ENCODE peak calls at places on chromosomes 13 and 19, in four cellular contexts. One of them, this sample, is unnamed.
A peak's percentile ranks its signal among the peaks of the same experiment; 100 is the strongest.

GRCh38 chr13:48369988-48370387 is 42.9 kb downstream of the LPAR6 start:
- DNase-seq in gastrocnemius medialis: no peak
- DNase-seq in Peyer's patch: no peak
- DNase-seq in A549: no peak
- DNase-seq in this sample: no peak

GRCh38 chr13:28983661-28984060 is 163.5 kb downstream of the MTUS2 start:
- DNase-seq in Peyer's patch: peak; percentile 52
- DNase-seq in A549: no peak
- DNase-seq in gastrocnemius medialis: no peak
- DNase-seq in this sample: no peak

GRCh38 chr19:282501-282900 is 8.7 kb downstream of the PLPP2 start:
- DNase-seq in Peyer's patch: no peak
- DNase-seq in gastrocnemius medialis: no peak
- DNase-seq in A549: no peak
- DNase-seq in this sample: no peak

GRCh38 chr13:33218426-33218825 is 67.1 kb downstream of the STARD13 start:
- DNase-seq in A549: no peak
- DNase-seq in Peyer's patch: no peak
- DNase-seq in gastrocnemius medialis: no peak
- DNase-seq in this sample: no peak

GRCh38 chr19:2064395-2064787 is 13.3 kb upstream of the MKNK2 start:
- DNase-seq in A549: no peak
- DNase-seq in gastrocnemius medialis: no peak
- DNase-seq in Peyer's patch: no peak
- DNase-seq in this sample: no peak

GRCh38 chr19:40646564-40647254 is 43.7 kb downstream of the NUMBL start:
- DNase-seq in gastrocnemius medialis: no peak
- DNase-seq in A549: peak; percentile 92
- DNase-seq in Peyer's patch: no peak
- DNase-seq in this sample: no peak

GRCh38 chr13:98918771-98919170 is 59.1 kb downstream of the DOCK9 start:
- DNase-seq in gastrocnemius medialis: no peak
- DNase-seq in Peyer's patch: no peak
- DNase-seq in A549: no peak
- DNase-seq in this sample: no peak

GRCh38 chr19:21608571-21608970 is 103.2 kb downstream of the ZNF429 start:
- DNase-seq in gastrocnemius medialis: no peak
- DNase-seq in A549: no peak
- DNase-seq in Peyer's patch: no peak
- DNase-seq in this sample: no peak

GRCh38 chr19:18542936-18543813 is at the start of gene FKBP8:
- DNase-seq in Peyer's patch: peak; percentile 98
- DNase-seq in A549: peak; percentile 83
- DNase-seq in gastrocnemius medialis: peak; percentile 93
- DNase-seq in this sample: peak; percentile 92

GRCh38 chr13:58134525-58134924 is 503.0 kb downstream of the PCDH17 start:
- DNase-seq in A549: no peak
- DNase-seq in Peyer's patch: no peak
- DNase-seq in gastrocnemius medialis: no peak
- DNase-seq in this sample: no peak

GRCh38 chr19:29308977-29309520 is 96.1 kb upstream of the UQCRFS1 start:
- DNase-seq in Peyer's patch: no peak
- DNase-seq in gastrocnemius medialis: no peak
- DNase-seq in A549: no peak
- DNase-seq in this sample: no peak

GRCh38 chr13:20506676-20507075 is 19.0 kb downstream of the CRYL1 start:
- DNase-seq in gastrocnemius medialis: no peak
- DNase-seq in Peyer's patch: no peak
- DNase-seq in A549: no peak
- DNase-seq in this sample: no peak

GRCh38 chr13:23488442-23488841 is 54.9 kb upstream of the SACS start:
- DNase-seq in Peyer's patch: no peak
- DNase-seq in A549: peak; percentile 39
- DNase-seq in gastrocnemius medialis: no peak
- DNase-seq in this sample: peak; percentile 30

GRCh38 chr19:14103310-14103709 is 12.8 kb upstream of the SAMD1 start:
- DNase-seq in gastrocnemius medialis: no peak
- DNase-seq in Peyer's patch: no peak
- DNase-seq in A549: no peak
- DNase-seq in this sample: no peak

GRCh38 chr13:23969672-23970071 is 72.4 kb upstream of the C1QTNF9B start:
- DNase-seq in A549: peak; percentile 53
- DNase-seq in Peyer's patch: no peak
- DNase-seq in gastrocnemius medialis: no peak
- DNase-seq in this sample: peak; percentile 25

GRCh38 chr13:29411493-29411892 is 184.0 kb downstream of the SLC7A1 start:
- DNase-seq in gastrocnemius medialis: no peak
- DNase-seq in A549: no peak
- DNase-seq in Peyer's patch: no peak
- DNase-seq in this sample: no peak

GRCh38 chr13:86932935-86933334 is 738.2 kb upstream of the SLITRK5 start:
- DNase-seq in A549: no peak
- DNase-seq in Peyer's patch: no peak
- DNase-seq in gastrocnemius medialis: no peak
- DNase-seq in this sample: no peak

GRCh38 chr19:16342002-16342715 is 17.5 kb downstream of the KLF2 start:
- DNase-seq in A549: no peak
- DNase-seq in Peyer's patch: peak; percentile 75
- DNase-seq in gastrocnemius medialis: peak; percentile 65
- DNase-seq in this sample: peak; percentile 38

GRCh38 chr13:22061806-22062391 is 391.0 kb downstream of the FGF9 start:
- DNase-seq in A549: no peak
- DNase-seq in gastrocnemius medialis: no peak
- DNase-seq in Peyer's patch: no peak
- DNase-seq in this sample: no peak

GRCh38 chr19:34366670-34367423 is 1.9 kb downstream of the GPI start:
- DNase-seq in Peyer's patch: no peak
- DNase-seq in A549: no peak
- DNase-seq in gastrocnemius medialis: no peak
- DNase-seq in this sample: no peak

GRCh38 chr19:14582894-14583340 is at the start of gene CLEC17A:
- DNase-seq in A549: no peak
- DNase-seq in Peyer's patch: peak; percentile 87
- DNase-seq in gastrocnemius medialis: no peak
- DNase-seq in this sample: no peak

GRCh38 chr13:32737111-32737571 is 150.9 kb downstream of the PDS5B start:
- DNase-seq in gastrocnemius medialis: no peak
- DNase-seq in A549: no peak
- DNase-seq in Peyer's patch: no peak
- DNase-seq in this sample: peak; percentile 11

GRCh38 chr13:28476919-28477708 is 17.8 kb downstream of the FLT1 start:
- DNase-seq in A549: no peak
- DNase-seq in gastrocnemius medialis: no peak
- DNase-seq in Peyer's patch: no peak
- DNase-seq in this sample: no peak

GRCh38 chr13:113029487-113030258 is 60.7 kb downstream of the MCF2L start:
- DNase-seq in gastrocnemius medialis: no peak
- DNase-seq in Peyer's patch: peak; percentile 59
- DNase-seq in A549: peak; percentile 8
- DNase-seq in this sample: no peak

GRCh38 chr13:107743523-107743922 is 471.8 kb downstream of the LIG4 start:
- DNase-seq in A549: no peak
- DNase-seq in gastrocnemius medialis: no peak
- DNase-seq in Peyer's patch: no peak
- DNase-seq in this sample: no peak

GRCh38 chr19:17873661-17874422 is 2.1 kb downstream of the SLC5A5 start:
- DNase-seq in gastrocnemius medialis: no peak
- DNase-seq in A549: peak; percentile 69
- DNase-seq in Peyer's patch: peak; percentile 79
- DNase-seq in this sample: no peak

GRCh38 chr19:15422311-15423075 is 3.7 kb upstream of the AKAP8L start:
- DNase-seq in Peyer's patch: no peak
- DNase-seq in gastrocnemius medialis: no peak
- DNase-seq in A549: no peak
- DNase-seq in this sample: no peak

GRCh38 chr19:4036576-4037300 is 29.2 kb downstream of the PIAS4 start:
- DNase-seq in gastrocnemius medialis: no peak
- DNase-seq in Peyer's patch: no peak
- DNase-seq in A549: no peak
- DNase-seq in this sample: no peak

GRCh38 chr19:8826371-8826770 is 5.7 kb downstream of the ZNF558 start:
- DNase-seq in gastrocnemius medialis: no peak
- DNase-seq in A549: peak; percentile 4
- DNase-seq in Peyer's patch: no peak
- DNase-seq in this sample: no peak

GRCh38 chr13:100394005-100394695 is 194.4 kb downstream of the GGACT start:
- DNase-seq in A549: peak; percentile 9
- DNase-seq in Peyer's patch: no peak
- DNase-seq in gastrocnemius medialis: no peak
- DNase-seq in this sample: no peak

GRCh38 chr19:3289971-3290569 is 65.6 kb downstream of the CELF5 start:
- DNase-seq in gastrocnemius medialis: no peak
- DNase-seq in Peyer's patch: no peak
- DNase-seq in A549: peak; percentile 42
- DNase-seq in this sample: peak; percentile 50

GRCh38 chr13:76677047-76677446 is 209.2 kb downstream of the KCTD12 start:
- DNase-seq in A549: no peak
- DNase-seq in Peyer's patch: no peak
- DNase-seq in gastrocnemius medialis: peak; percentile 14
- DNase-seq in this sample: no peak

GRCh38 chr19:55050749-55051532 is 12.0 kb downstream of the RDH13 start:
- DNase-seq in Peyer's patch: no peak
- DNase-seq in A549: no peak
- DNase-seq in gastrocnemius medialis: no peak
- DNase-seq in this sample: no peak

GRCh38 chr13:108345016-108345415 is 75.5 kb downstream of the TNFSF13B start:
- DNase-seq in Peyer's patch: no peak
- DNase-seq in gastrocnemius medialis: no peak
- DNase-seq in A549: no peak
- DNase-seq in this sample: no peak

DNA sequence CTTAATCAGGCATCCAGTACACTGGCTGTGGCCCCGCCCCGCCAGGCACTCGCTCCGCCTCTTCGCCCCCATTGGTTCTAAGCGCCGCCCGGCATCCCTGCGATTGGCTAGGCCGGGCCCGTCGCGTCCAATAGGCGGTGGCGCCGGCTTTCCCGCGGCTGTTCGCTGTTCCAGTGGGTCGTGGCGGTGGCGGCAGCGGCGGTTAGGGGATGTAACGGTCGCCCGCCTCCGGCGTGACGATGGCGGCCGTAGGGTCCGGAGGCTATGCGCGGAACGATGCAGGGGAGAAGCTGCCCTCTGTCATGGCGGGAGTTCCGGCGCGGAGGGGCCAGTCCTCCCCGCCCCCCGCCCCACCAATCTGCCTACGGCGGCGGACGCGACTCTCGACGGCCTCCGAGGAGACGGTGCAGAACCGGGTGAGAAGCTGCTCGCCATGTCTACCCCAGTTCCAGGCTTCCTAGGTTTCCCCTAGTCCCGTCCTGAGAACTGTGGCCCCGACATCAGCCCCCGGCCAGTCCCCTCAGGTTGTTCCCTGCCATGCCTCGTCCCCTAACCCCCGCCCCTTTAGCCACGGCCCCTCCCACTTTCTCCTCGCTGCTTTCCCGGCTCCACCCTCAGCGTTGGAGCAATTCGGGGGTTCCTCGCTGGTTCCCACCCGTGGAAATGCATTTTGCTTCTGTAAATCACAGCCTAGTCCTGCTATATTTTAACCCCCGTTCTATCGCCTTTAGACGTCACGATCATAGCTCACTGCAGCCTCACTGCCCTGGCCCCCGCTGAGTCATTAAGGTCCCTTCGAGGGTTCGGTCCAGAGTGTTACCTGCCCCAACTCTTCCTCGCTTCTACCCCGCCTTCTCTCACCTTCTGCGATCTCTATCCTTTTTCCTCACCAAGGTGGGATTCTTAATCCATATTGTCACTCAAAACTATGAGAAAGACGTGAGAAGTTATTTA is at the start of gene WDR62:
- DNase-seq in A549: peak; percentile 98
- DNase-seq in Peyer's patch: peak; percentile 96
- DNase-seq in gastrocnemius medialis: peak; percentile 89
- DNase-seq in this sample: peak; percentile 92
- TF ChIP-seq POLR2A in A549: peak; percentile 42
- TF ChIP-seq POLR2A in Peyer's patch: no peak
- TF ChIP-seq POLR2A in gastrocnemius medialis: no peak
- TF ChIP-seq POLR2A in this sample: peak; percentile 37

GRCh38 chr19:12782424-12783225 is 7.3 kb upstream of the HOOK2 start:
- DNase-seq in gastrocnemius medialis: peak; percentile 60
- DNase-seq in Peyer's patch: peak; percentile 94
- DNase-seq in A549: peak; percentile 81
- DNase-seq in this sample: peak; percentile 67
- TF ChIP-seq POLR2A in gastrocnemius medialis: peak; percentile 29
- TF ChIP-seq POLR2A in Peyer's patch: peak; percentile 47
- TF ChIP-seq POLR2A in A549: no peak
- TF ChIP-seq POLR2A in this sample: peak; percentile 46

GRCh38 chr13:51804295-51805172 is 571 bp upstream of the DHRS12 start:
- DNase-seq in A549: no peak
- DNase-seq in Peyer's patch: peak; percentile 67
- DNase-seq in gastrocnemius medialis: no peak
- DNase-seq in this sample: peak; percentile 28
- TF ChIP-seq POLR2A in A549: no peak
- TF ChIP-seq POLR2A in Peyer's patch: no peak
- TF ChIP-seq POLR2A in gastrocnemius medialis: no peak
- TF ChIP-seq POLR2A in this sample: peak; percentile 1

GRCh38 chr13:94662274-94662945 is 49.9 kb downstream of the SOX21 start:
- DNase-seq in Peyer's patch: no peak
- DNase-seq in gastrocnemius medialis: no peak
- DNase-seq in A549: no peak
- DNase-seq in this sample: no peak
- TF ChIP-seq POLR2A in Peyer's patch: no peak
- TF ChIP-seq POLR2A in gastrocnemius medialis: no peak
- TF ChIP-seq POLR2A in A549: no peak
- TF ChIP-seq POLR2A in this sample: no peak

GRCh38 chr19:56121180-56122167 is at the start of gene ZNF787:
- DNase-seq in Peyer's patch: peak; percentile 99
- DNase-seq in A549: peak; percentile 99
- DNase-seq in gastrocnemius medialis: peak; percentile 95
- DNase-seq in this sample: peak; percentile 98

GRCh38 chr19:56120002-56120370 is 1.1 kb downstream of the ZNF787 start:
- DNase-seq in gastrocnemius medialis: no peak
- DNase-seq in A549: no peak
- DNase-seq in Peyer's patch: no peak
- DNase-seq in this sample: no peak

GRCh38 chr19:56118666-56119584 is 2.2 kb downstream of the ZNF787 start:
- DNase-seq in A549: no peak
- DNase-seq in gastrocnemius medialis: no peak
- DNase-seq in Peyer's patch: no peak
- DNase-seq in this sample: no peak

GRCh38 chr19:56119585-56119978 is 1.5 kb downstream of the ZNF787 start:
- DNase-seq in Peyer's patch: peak; percentile 78
- DNase-seq in gastrocnemius medialis: no peak
- DNase-seq in A549: peak; percentile 55
- DNase-seq in this sample: no peak

GRCh38 chr19:56120371-56121179 is 520 bp downstream of the ZNF787 start:
- DNase-seq in Peyer's patch: peak; percentile 93
- DNase-seq in A549: peak; percentile 89
- DNase-seq in gastrocnemius medialis: peak; percentile 65
- DNase-seq in this sample: peak; percentile 46
- TF ChIP-seq POLR2A in Peyer's patch: peak; percentile 70
- TF ChIP-seq POLR2A in A549: peak; percentile 63
- TF ChIP-seq POLR2A in gastrocnemius medialis: peak; percentile 41
- TF ChIP-seq POLR2A in this sample: no peak

This sample was measured in prostate gland.